ENCODE peak calls at places on chromosome 15, in four cellular contexts. I is WTC11, F is IMR-90, Q is body of pancreas. M is an unnamed sample.

GRCh38 chr15:20346082-20346805 is 195.4 kb downstream of the GOLGA6L6 start:
- DNase-seq in Q (no peak), I (peak), F (no peak), M (no peak)

GRCh38 chr15:99474041-99474906 is 91.5 kb upstream of the MEF2A start:
- DNase-seq in I (no peak), Q (no peak), F (no peak), M (peak)

GRCh38 chr15:55586808-55587207 is 1.3 kb downstream of the PYGO1 start:
- DNase-seq in F (peak), Q (no peak), I (no peak), M (no peak)

GRCh38 chr15:85649372-85649771 is 145.4 kb downstream of the KLHL25 start:
- DNase-seq in I (no peak), Q (no peak), F (peak), M (no peak)

GRCh38 chr15:68833734-68834334 is 13.1 kb upstream of the ANP32A start:
- DNase-seq in F (no peak), Q (no peak), I (no peak), M (no peak)

GRCh38 chr15:91068436-91068835 is 31.6 kb upstream of the SV2B start:
- DNase-seq in F (no peak), I (no peak), Q (no peak), M (no peak)

GRCh38 chr15:90097475-90097874 is 4.8 kb downstream of the IDH2 start:
- DNase-seq in F (no peak), Q (no peak), I (no peak), M (no peak)

GRCh38 chr15:68384451-68385239 is 47.3 kb downstream of the ITGA11 start:
- DNase-seq in I (peak), F (peak), Q (no peak), M (no peak)

GRCh38 chr15:87736921-87737389 is 519.6 kb downstream of the NTRK3 start:
- DNase-seq in Q (no peak), F (peak), I (no peak), M (peak)

GRCh38 chr15:55320963-55321362 is 1.9 kb downstream of the PIGB start:
- DNase-seq in I (no peak), Q (no peak), F (no peak), M (no peak)

GRCh38 chr15:32870240-32871033 is 152.6 kb downstream of the GREM1 start:
- DNase-seq in F (peak), Q (no peak), I (no peak), M (no peak)

GRCh38 chr15:37081985-37082384 is 18.4 kb downstream of the MEIS2 start:
- DNase-seq in F (no peak), Q (no peak), I (no peak), M (no peak)

GRCh38 chr15:31135523-31135922 is 34.0 kb upstream of the TRPM1 start:
- DNase-seq in Q (no peak), I (no peak), F (no peak), M (no peak)

GRCh38 chr15:40831861-40832260 is 3.4 kb upstream of the PPP1R14D start:
- DNase-seq in I (no peak), Q (no peak), F (no peak), M (no peak)

GRCh38 chr15:51341366-51342248 is at the start of gene GLDN:
- DNase-seq in Q (peak), F (peak), I (peak), M (peak)

GRCh38 chr15:27832263-27832647 is 266.9 kb downstream of the OCA2 start:
- DNase-seq in Q (no peak), F (no peak), I (no peak), M (no peak)
- TF ChIP-seq CTCF in Q (no peak), F (no peak), I (no peak), M (no peak)

GRCh38 chr15:26516102-26516980 is 256.5 kb downstream of the GABRB3 start:
- DNase-seq in F (no peak), I (no peak), Q (no peak), M (no peak)

GRCh38 chr15:26521142-26521541 is 251.7 kb downstream of the GABRB3 start:
- DNase-seq in F (no peak), Q (no peak), I (no peak), M (no peak)

DNA sequence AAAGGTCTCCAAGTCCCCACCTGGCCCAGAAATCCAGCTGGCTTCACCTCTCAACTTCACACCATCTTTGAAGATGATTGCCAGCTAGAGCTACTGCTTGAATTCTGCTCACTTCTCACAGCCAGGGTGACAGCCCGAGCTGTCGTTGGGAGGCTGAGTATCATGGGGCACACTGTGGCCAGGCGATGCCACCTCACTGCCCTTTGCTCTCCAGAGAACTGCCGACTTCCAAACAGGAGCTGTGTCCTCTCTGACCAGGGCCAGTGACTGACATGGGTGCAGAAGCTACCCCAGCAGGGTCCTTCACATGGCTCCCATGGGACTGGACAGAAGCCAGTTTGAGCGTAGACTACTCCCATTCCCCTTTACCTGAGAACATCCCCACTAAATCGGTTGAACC is 254.0 kb downstream of the GABRB3 start:
- DNase-seq in Q (no peak), F (no peak), I (no peak), M (no peak)
- TF ChIP-seq CTCF in Q (no peak), F (no peak), I (no peak), M (no peak)

GRCh38 chr15:46548989-46549388 is 914.2 kb downstream of the SQOR start:
- DNase-seq in F (no peak), I (no peak), Q (no peak), M (no peak)
- TF ChIP-seq CTCF in F (no peak), I (no peak), Q (no peak), M (no peak)

DNA sequence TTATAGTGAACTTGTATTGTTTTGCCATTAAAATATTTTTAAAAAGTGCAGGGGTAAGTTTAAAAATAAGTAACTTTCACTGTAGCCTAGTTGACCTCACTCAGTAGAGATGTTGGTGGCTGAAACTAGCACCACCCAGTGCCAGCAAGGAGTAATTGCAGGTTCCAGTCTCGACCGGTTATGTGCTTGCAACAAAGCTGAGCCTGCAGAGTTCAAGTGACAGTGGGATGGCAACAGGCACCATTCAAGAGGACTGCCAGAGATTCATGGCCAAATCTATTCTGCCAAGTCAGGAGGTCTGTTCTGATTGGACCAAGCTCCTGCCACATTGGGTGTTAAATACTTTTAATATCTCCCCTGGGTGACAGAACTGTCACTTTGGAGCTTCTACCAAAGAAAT is 2.7 kb downstream of the ADAMTS7 start:
- DNase-seq in F (peak), Q (no peak), I (peak), M (peak)
- TF ChIP-seq CTCF in F (peak), Q (no peak), I (peak), M (peak)

GRCh38 chr15:64356443-64357040 is 569 bp upstream of the CSNK1G1 start:
- DNase-seq in F (peak), Q (no peak), I (no peak), M (no peak)
- TF ChIP-seq CTCF in F (peak), Q (peak), I (no peak), M (peak)

DNA sequence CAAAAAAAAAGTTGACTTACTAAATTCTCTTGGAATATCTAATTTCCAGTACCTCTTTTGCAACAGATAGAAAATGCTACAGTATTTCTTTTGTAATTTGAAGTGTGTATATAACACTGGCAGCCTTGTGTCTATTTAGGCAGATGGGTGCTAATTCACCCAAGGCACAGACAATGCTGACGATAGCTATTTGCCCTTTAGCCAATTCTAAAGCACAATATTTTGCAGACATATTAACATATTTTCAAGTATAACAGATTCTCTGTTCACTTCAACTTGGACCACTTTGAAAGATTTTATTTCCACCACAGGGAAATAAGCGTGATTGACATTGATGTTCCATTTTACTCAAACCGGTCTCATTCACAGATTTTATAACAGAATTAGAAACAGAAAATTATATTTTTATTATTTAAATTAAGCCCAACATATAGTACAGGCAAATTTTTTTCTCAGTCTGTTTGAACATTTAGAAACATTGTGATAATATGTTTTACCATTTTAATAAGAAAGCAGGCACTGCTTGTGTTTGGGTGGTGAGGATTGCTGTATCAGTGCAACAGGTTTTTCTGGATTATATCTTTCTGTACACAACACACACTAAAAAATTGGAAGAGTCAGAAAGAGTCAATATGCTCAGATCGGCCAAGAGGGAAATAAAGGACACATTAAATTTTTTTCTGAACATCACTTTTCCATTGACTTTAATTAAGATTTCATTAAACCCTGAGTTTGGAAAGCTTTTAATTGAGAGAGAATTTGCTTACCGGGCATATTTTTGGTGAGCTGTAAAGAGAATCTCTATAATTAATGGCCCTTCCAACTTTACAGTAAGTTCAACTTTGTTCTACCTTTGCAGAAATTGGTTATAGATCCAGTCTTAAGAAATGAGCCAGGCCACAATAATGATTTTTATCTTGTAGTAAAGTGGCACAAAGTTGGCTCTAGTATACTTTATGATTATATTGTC is 327.3 kb upstream of the NR2F2 start:
- DNase-seq in F (no peak), Q (no peak), I (no peak), M (no peak)
- TF ChIP-seq CTCF in F (no peak), Q (no peak), I (no peak), M (no peak)

GRCh38 chr15:72117698-72118399 is at the start of gene MYO9A:
- DNase-seq in F (peak), Q (peak), I (peak), M (peak)
- TF ChIP-seq CTCF in F (no peak), Q (no peak), I (no peak), M (no peak)

GRCh38 chr15:44812029-44812517 is 75.7 kb downstream of the TRIM69 start:
- DNase-seq in F (no peak), I (no peak), Q (peak), M (no peak)
- TF ChIP-seq CTCF in F (no peak), I (no peak), Q (no peak), M (no peak)

M was measured in glutamatergic neuron.